ENCODE peak calls at places on chromosomes 11 and 22, in eight cellular contexts. S, P, K, Q, A, Y, W and O are unnamed samples.
A peak's percentile ranks its signal among the peaks of the same experiment; 100 is the strongest.

GRCh38 chr11:71430166-71430565 is 18.0 kb downstream of the DHCR7 start:
- DNase-seq in Y (no peak), Q (no peak), A (no peak), S (no peak), K (no peak), P (no peak), W (no peak), O (no peak)

GRCh38 chr11:44190883-44191230 is 95.4 kb downstream of the EXT2 start:
- DNase-seq in A (no peak), S (no peak), Q (no peak), P (no peak), Y (peak; percentile 32), K (no peak), W (no peak), O (no peak)

GRCh38 chr11:13674799-13675509 is 6.5 kb downstream of the FAR1 start:
- DNase-seq in Q (no peak), W (no peak), P (no peak), A (no peak), K (no peak), Y (no peak), S (no peak), O (no peak)

GRCh38 chr11:65645710-65646109 is 7.8 kb downstream of the SIPA1 start:
- DNase-seq in Q (peak; percentile 95), Y (no peak), W (no peak), P (no peak), A (no peak), S (peak; percentile 65), K (no peak), O (no peak)

GRCh38 chr11:91664521-91664920 is 560.1 kb upstream of the FAT3 start:
- DNase-seq in K (no peak), W (no peak), S (no peak), Q (no peak), Y (peak; percentile 3), P (no peak), A (no peak), O (no peak)

GRCh38 chr11:19577849-19578619 is 134.6 kb upstream of the NAV2 start:
- DNase-seq in P (peak; percentile 57), W (peak; percentile 96), Q (peak; percentile 82), K (peak; percentile 18), A (no peak), S (peak; percentile 67), Y (no peak), O (no peak)

GRCh38 chr11:66172146-66172545 is 96.3 kb upstream of the RAB1B start:
- DNase-seq in W (no peak), A (no peak), Q (peak; percentile 90), Y (no peak), S (peak; percentile 81), P (no peak), K (no peak), O (peak; percentile 86)

GRCh38 chr11:83702795-83703194 is 416.6 kb upstream of the CCDC90B start:
- DNase-seq in S (no peak), P (peak; percentile 32), K (no peak), A (no peak), W (no peak), Q (no peak), Y (no peak), O (no peak)

DNA sequence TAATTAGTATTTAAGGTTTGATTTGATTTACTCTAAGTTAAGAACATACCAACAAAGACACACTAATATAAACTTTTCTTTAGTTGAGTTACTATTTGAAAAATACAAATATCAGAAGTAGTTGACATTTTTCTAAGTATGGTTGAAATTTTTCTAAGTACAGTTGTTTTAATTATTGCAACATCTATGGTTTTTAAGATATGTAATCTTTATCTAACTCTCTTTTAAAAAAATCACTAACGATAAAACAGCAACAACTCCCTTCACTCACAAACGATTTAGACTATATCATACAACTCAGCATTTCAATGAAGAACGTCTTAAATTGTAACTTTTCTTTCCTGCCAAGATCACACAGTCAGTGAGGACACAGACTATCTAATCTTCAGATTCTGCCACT is 2.0 kb downstream of the C2CD3 start:
- DNase-seq in Q (no peak), A (no peak), Y (no peak), W (no peak), S (no peak), P (no peak), K (no peak), O (no peak)
- H3K4me3 ChIP-seq in Q (no peak overlapping the region), A (no peak overlapping the region), Y (peak overlapping the region; percentile 95), W (no peak overlapping the region), S (no peak overlapping the region), P (peak overlapping the region; percentile 90), K (no peak overlapping the region), O (no peak overlapping the region)

GRCh38 chr11:106920899-106921504 is 97.3 kb downstream of the GUCY1A2 start:
- DNase-seq in Q (no peak), K (no peak), A (no peak), S (no peak), Y (no peak), W (no peak), P (no peak), O (no peak)

GRCh38 chr11:106914409-106914808 is 103.9 kb downstream of the GUCY1A2 start:
- DNase-seq in W (no peak), Y (no peak), A (no peak), S (no peak), K (no peak), P (no peak), Q (no peak), O (no peak)

DNA sequence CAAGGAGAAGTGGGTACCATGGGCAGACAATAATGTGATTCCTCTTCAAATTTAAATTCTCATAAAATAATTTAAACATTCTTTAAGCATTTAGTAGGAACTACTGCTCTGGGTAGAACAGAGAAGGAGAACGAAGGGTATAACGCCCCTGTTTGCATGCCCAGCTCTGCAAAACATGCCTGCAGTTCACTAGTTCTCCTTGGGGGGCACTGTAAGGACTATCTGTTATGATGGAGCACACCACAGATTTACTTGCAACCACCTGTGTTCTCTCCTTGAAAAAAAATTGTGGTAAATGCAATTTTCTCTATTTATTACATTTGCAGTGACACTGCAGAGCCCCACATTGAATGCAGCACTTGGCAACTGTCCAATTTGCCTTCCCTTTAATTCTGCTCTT is 100.3 kb downstream of the GUCY1A2 start:
- DNase-seq in A (no peak), P (peak; percentile 23), K (peak; percentile 9), Y (peak; percentile 24), S (no peak), W (no peak), Q (no peak), O (no peak)
- H3K36me3 ChIP-seq in A (no peaks in the 10 kb centered on the region), P (no peaks in the 10 kb centered on the region), K (no peaks in the 10 kb centered on the region), Y (no peaks in the 10 kb centered on the region), S (no peaks in the 10 kb centered on the region), W (no peaks in the 10 kb centered on the region), Q (no peaks in the 10 kb centered on the region), O (no peaks in the 10 kb centered on the region)

GRCh38 chr11:47514825-47515647 is 37.9 kb downstream of the CELF1 start:
- DNase-seq in K (no peak), S (peak; percentile 93), W (no peak), P (no peak), Q (peak; percentile 86), A (no peak), Y (no peak), O (no peak)

GRCh38 chr11:47523491-47524199 is 29.3 kb downstream of the CELF1 start:
- DNase-seq in K (peak; percentile 25), P (no peak), Y (no peak), Q (peak; percentile 87), S (peak; percentile 75), W (no peak), A (no peak), O (peak; percentile 74)

GRCh38 chr11:47516984-47517853 is 35.7 kb downstream of the CELF1 start:
- DNase-seq in W (no peak), Y (no peak), A (no peak), P (no peak), Q (no peak), S (no peak), K (no peak), O (no peak)

GRCh38 chr11:47516155-47516554 is 36.8 kb downstream of the CELF1 start:
- DNase-seq in K (no peak), W (no peak), A (no peak), Q (no peak), P (no peak), S (no peak), Y (no peak), O (no peak)

DNA sequence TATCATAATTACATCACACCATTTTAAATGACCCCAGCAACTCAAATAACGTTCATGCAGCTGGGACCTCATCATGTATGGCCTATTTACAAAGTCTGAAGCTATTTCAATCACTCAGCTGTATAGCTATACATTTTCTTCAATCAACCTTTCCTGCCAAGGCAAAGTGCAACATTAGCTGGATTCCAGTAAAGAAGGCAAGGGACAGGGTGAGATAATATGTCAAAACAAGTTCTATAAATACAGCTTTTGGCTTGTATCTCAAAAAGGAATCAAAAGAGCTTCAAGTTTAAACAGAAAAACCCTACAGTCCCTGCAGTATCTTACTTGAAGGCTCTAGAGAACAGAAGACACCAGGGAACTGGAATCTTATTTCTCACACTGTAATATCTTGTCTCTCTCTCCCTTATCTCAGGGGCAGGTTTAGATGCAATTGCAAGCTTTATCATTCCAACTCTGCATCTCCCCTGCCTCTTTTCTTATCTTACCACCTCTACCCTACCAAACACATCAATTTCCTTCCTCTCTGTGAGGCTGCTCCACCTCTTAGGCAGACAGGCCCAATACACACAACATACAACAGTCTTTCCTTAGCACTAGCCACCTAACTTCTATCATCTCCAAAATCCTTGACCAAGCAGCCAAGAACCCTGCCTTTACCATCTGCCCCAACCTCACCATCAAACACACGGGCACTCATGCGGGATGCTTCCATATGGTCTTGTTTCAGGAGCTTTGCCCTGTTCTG is 34.5 kb downstream of the CELF1 start:
- DNase-seq in W (no peak), P (no peak), Y (no peak), A (no peak), K (no peak), S (no peak), Q (no peak), O (no peak)
- H3K4me3 ChIP-seq in W (no peak overlapping the region), P (no peak overlapping the region), Y (no peak overlapping the region), A (no peak overlapping the region), K (no peak overlapping the region), S (no peak overlapping the region), Q (no peak overlapping the region), O (no peak overlapping the region)

GRCh38 chr22:49777569-49778250 is 50.0 kb downstream of the BRD1 start:
- DNase-seq in Y (no peak), W (no peak), S (no peak), A (peak; percentile 32), K (no peak), P (no peak), Q (no peak), O (no peak)

GRCh38 chr22:49779226-49779625 is 48.4 kb downstream of the BRD1 start:
- DNase-seq in Q (no peak), K (no peak), Y (no peak), W (no peak), P (no peak), A (no peak), S (no peak), O (no peak)

GRCh38 chr22:49779853-49780271 is 47.8 kb downstream of the BRD1 start:
- DNase-seq in P (no peak), K (no peak), A (peak; percentile 42), S (no peak), Q (no peak), Y (no peak), W (peak; percentile 80), O (no peak)

GRCh38 chr22:49780992-49781782 is 46.5 kb downstream of the BRD1 start:
- DNase-seq in A (peak; percentile 28), Y (no peak), K (no peak), W (no peak), P (no peak), S (no peak), Q (no peak), O (no peak)

GRCh38 chr22:49780281-49780991 is 47.2 kb downstream of the BRD1 start:
- DNase-seq in P (no peak), A (peak; percentile 55), Y (no peak), Q (no peak), W (no peak), K (no peak), S (no peak), O (no peak)
- H3K36me3 ChIP-seq in P (no peaks in the 10 kb centered on the region), A (peaks cover 66% of the 10 kb centered on the region), Y (no peaks in the 10 kb centered on the region), Q (peaks cover 37% of the 10 kb centered on the region), W (peaks cover 46% of the 10 kb centered on the region), K (no peaks in the 10 kb centered on the region), S (peaks cover 4% of the 10 kb centered on the region), O (no peaks in the 10 kb centered on the region)

GRCh38 chr22:29275167-29275566 is 7.1 kb downstream of the EWSR1 start:
- DNase-seq in K (no peak), S (no peak), Y (no peak), W (no peak), P (no peak), A (no peak), Q (no peak), O (no peak)
- H3K4me3 ChIP-seq in K (no peak overlapping the region), S (no peak overlapping the region), Y (no peak overlapping the region), W (no peak overlapping the region), P (no peak overlapping the region), A (no peak overlapping the region), Q (no peak overlapping the region), O (no peak overlapping the region)